ENCODE peak calls at places on chromosomes 3 and 15, in six cellular contexts. One of them, this sample, is unnamed.

GRCh38 chr3:59185586-59186381 is 136.0 kb upstream of the CFAP20DC start:
- DNase-seq in colonic mucosa: no peak
- DNase-seq in AG04450: no peak
- DNase-seq in heart right ventricle: no peak
- DNase-seq in left ventricle myocardium inferior: no peak
- DNase-seq in tibial artery: no peak
- DNase-seq in this sample: peak

GRCh38 chr3:176590722-176591121 is 606.6 kb downstream of the TBL1XR1 start:
- DNase-seq in colonic mucosa: no peak
- DNase-seq in AG04450: no peak
- DNase-seq in heart right ventricle: no peak
- DNase-seq in left ventricle myocardium inferior: no peak
- DNase-seq in tibial artery: no peak
- DNase-seq in this sample: no peak

GRCh38 chr3:73509812-73510211 is 114.9 kb downstream of the PDZRN3 start:
- DNase-seq in colonic mucosa: no peak
- DNase-seq in AG04450: peak
- DNase-seq in heart right ventricle: no peak
- DNase-seq in left ventricle myocardium inferior: no peak
- DNase-seq in tibial artery: no peak
- DNase-seq in this sample: no peak

GRCh38 chr15:65981837-65982696 is 112.8 kb downstream of the RAB11A start:
- DNase-seq in colonic mucosa: peak
- DNase-seq in AG04450: no peak
- DNase-seq in heart right ventricle: no peak
- DNase-seq in left ventricle myocardium inferior: no peak
- DNase-seq in tibial artery: no peak
- DNase-seq in this sample: peak

GRCh38 chr3:46922871-46923558 is 45.5 kb downstream of the PTH1R start:
- DNase-seq in colonic mucosa: no peak
- DNase-seq in AG04450: no peak
- DNase-seq in heart right ventricle: no peak
- DNase-seq in left ventricle myocardium inferior: no peak
- DNase-seq in tibial artery: peak
- DNase-seq in this sample: no peak

GRCh38 chr3:187798531-187799520 is 53.6 kb upstream of the BCL6 start:
- DNase-seq in colonic mucosa: no peak
- DNase-seq in AG04450: no peak
- DNase-seq in heart right ventricle: no peak
- DNase-seq in left ventricle myocardium inferior: no peak
- DNase-seq in tibial artery: no peak
- DNase-seq in this sample: no peak

GRCh38 chr15:58070801-58071418 is 5.4 kb upstream of the ALDH1A2 start:
- DNase-seq in colonic mucosa: peak
- DNase-seq in AG04450: no peak
- DNase-seq in heart right ventricle: peak
- DNase-seq in left ventricle myocardium inferior: peak
- DNase-seq in tibial artery: peak
- DNase-seq in this sample: peak

GRCh38 chr15:87293016-87293415 is 963.5 kb downstream of the NTRK3 start:
- DNase-seq in colonic mucosa: no peak
- DNase-seq in AG04450: no peak
- DNase-seq in heart right ventricle: no peak
- DNase-seq in left ventricle myocardium inferior: no peak
- DNase-seq in tibial artery: no peak
- DNase-seq in this sample: no peak

GRCh38 chr15:70156781-70157261 is 59.1 kb upstream of the TLE3 start:
- DNase-seq in colonic mucosa: no peak
- DNase-seq in AG04450: no peak
- DNase-seq in heart right ventricle: peak
- DNase-seq in left ventricle myocardium inferior: peak
- DNase-seq in tibial artery: peak
- DNase-seq in this sample: peak

GRCh38 chr3:133301731-133302130 is 98.1 kb upstream of the BFSP2 start:
- DNase-seq in colonic mucosa: no peak
- DNase-seq in AG04450: no peak
- DNase-seq in heart right ventricle: no peak
- DNase-seq in left ventricle myocardium inferior: no peak
- DNase-seq in tibial artery: no peak
- DNase-seq in this sample: no peak

GRCh38 chr3:105394177-105394576 is 27.5 kb downstream of the ALCAM start:
- DNase-seq in colonic mucosa: no peak
- DNase-seq in AG04450: no peak
- DNase-seq in heart right ventricle: no peak
- DNase-seq in left ventricle myocardium inferior: no peak
- DNase-seq in tibial artery: no peak
- DNase-seq in this sample: no peak

GRCh38 chr15:84734794-84735479 is 13.5 kb upstream of the ZNF592 start:
- DNase-seq in colonic mucosa: peak
- DNase-seq in AG04450: no peak
- DNase-seq in heart right ventricle: peak
- DNase-seq in left ventricle myocardium inferior: peak
- DNase-seq in tibial artery: peak
- DNase-seq in this sample: no peak

GRCh38 chr3:132550579-132551305 is 46.3 kb upstream of the ACKR4 start:
- DNase-seq in colonic mucosa: no peak
- DNase-seq in AG04450: no peak
- DNase-seq in heart right ventricle: peak
- DNase-seq in left ventricle myocardium inferior: no peak
- DNase-seq in tibial artery: no peak
- DNase-seq in this sample: no peak

GRCh38 chr3:8755564-8756237 is 13.7 kb downstream of the OXTR start:
- DNase-seq in colonic mucosa: no peak
- DNase-seq in AG04450: no peak
- DNase-seq in heart right ventricle: no peak
- DNase-seq in left ventricle myocardium inferior: no peak
- DNase-seq in tibial artery: no peak
- DNase-seq in this sample: no peak

GRCh38 chr3:100045696-100046095 is 68.6 kb downstream of the FILIP1L start:
- DNase-seq in colonic mucosa: peak
- DNase-seq in AG04450: peak
- DNase-seq in heart right ventricle: peak
- DNase-seq in left ventricle myocardium inferior: peak
- DNase-seq in tibial artery: peak
- DNase-seq in this sample: no peak

GRCh38 chr3:48686538-48687219 is 964 bp upstream of the NCKIPSD start:
- DNase-seq in colonic mucosa: no peak
- DNase-seq in AG04450: no peak
- DNase-seq in heart right ventricle: no peak
- DNase-seq in left ventricle myocardium inferior: no peak
- DNase-seq in tibial artery: no peak
- DNase-seq in this sample: no peak

DNA sequence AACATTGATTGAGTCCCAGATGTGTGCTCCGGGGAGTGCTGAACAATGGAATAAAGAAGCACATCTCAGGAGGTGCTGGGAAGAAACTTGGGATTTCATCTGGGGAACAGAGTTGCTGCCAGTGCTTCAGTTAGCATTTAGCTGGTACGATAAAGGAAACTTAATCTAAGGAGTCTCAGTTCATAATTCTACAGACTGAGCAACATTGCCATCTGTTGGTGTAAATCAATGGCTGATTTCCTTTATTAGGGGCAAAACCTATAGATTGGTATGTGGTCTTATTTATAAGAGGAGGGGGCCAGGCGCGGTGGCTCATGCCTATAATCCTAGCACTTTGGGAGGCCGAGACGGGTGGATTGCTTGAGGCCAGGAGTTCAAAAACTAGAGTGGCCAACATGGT is 8.9 kb downstream of the MKRN2OS start:
- DNase-seq in colonic mucosa: no peak
- DNase-seq in AG04450: no peak
- DNase-seq in heart right ventricle: no peak
- DNase-seq in left ventricle myocardium inferior: no peak
- DNase-seq in tibial artery: no peak
- DNase-seq in this sample: no peak
- TF ChIP-seq CTCF in colonic mucosa: no peak
- TF ChIP-seq CTCF in AG04450: peak
- TF ChIP-seq CTCF in heart right ventricle: no peak
- TF ChIP-seq CTCF in left ventricle myocardium inferior: peak
- TF ChIP-seq CTCF in tibial artery: no peak
- TF ChIP-seq CTCF in this sample: no peak

DNA sequence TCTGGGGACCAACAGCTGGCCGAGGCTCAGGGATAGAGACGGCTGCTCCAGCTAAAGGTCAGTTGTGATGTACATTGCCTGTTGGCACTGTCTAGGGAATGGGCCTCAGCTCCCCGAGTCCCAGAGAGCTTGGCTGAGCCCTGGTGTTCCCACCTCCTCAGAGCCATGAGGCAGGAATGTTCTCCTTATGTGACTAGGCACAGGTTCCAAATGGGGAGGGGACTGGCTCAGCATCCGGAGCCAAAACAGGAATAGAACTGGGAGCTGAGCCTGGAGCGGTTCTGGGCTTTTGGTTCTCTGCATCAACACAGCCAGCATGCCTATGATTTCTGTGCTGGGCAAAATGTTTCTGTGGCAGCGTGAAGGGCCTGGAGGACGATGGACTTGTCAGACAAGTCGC is at the start of gene FAM131A:
- DNase-seq in colonic mucosa: no peak
- DNase-seq in AG04450: no peak
- DNase-seq in heart right ventricle: peak
- DNase-seq in left ventricle myocardium inferior: peak
- DNase-seq in tibial artery: peak
- DNase-seq in this sample: no peak
- H3K27ac ChIP-seq in colonic mucosa: peak
- H3K27ac ChIP-seq in AG04450: peak
- H3K27ac ChIP-seq in heart right ventricle: peak
- H3K27ac ChIP-seq in left ventricle myocardium inferior: peak
- H3K27ac ChIP-seq in tibial artery: peak
- H3K27ac ChIP-seq in this sample: peak

DNA sequence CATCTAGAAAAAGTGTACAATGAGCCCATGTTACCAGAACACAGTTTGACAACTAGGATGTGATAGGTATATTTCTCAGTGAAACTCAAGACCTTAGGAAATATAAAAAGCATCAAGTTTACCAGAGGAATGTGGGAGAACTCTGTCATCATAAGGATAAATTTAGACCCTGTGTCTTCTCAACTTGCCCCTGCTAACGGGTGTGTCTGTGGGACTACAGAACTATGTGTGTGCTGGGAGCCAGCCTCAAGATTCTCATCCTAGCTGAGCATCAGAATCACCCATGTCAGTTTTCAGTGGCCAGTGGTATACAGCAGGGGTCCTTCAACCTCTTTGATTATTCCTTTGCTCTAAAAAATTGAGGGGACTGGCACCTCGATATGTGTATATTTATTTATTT is 393.3 kb downstream of the PLCL2 start:
- DNase-seq in colonic mucosa: no peak
- DNase-seq in AG04450: no peak
- DNase-seq in heart right ventricle: no peak
- DNase-seq in left ventricle myocardium inferior: no peak
- DNase-seq in tibial artery: no peak
- DNase-seq in this sample: no peak
- TF ChIP-seq CTCF in colonic mucosa: no peak
- TF ChIP-seq CTCF in AG04450: no peak
- TF ChIP-seq CTCF in heart right ventricle: no peak
- TF ChIP-seq CTCF in left ventricle myocardium inferior: no peak
- TF ChIP-seq CTCF in tibial artery: no peak
- TF ChIP-seq CTCF in this sample: no peak

GRCh38 chr15:67132276-67132675 is 66.9 kb downstream of the SMAD3 start:
- DNase-seq in colonic mucosa: no peak
- DNase-seq in AG04450: no peak
- DNase-seq in heart right ventricle: no peak
- DNase-seq in left ventricle myocardium inferior: no peak
- DNase-seq in tibial artery: no peak
- DNase-seq in this sample: no peak
- H3K27ac ChIP-seq in colonic mucosa: no peak
- H3K27ac ChIP-seq in AG04450: peak
- H3K27ac ChIP-seq in heart right ventricle: no peak
- H3K27ac ChIP-seq in left ventricle myocardium inferior: no peak
- H3K27ac ChIP-seq in tibial artery: no peak
- H3K27ac ChIP-seq in this sample: no peak

GRCh38 chr3:119428538-119428937 is 34.9 kb downstream of the TMEM39A start:
- DNase-seq in colonic mucosa: no peak
- DNase-seq in AG04450: no peak
- DNase-seq in heart right ventricle: no peak
- DNase-seq in left ventricle myocardium inferior: no peak
- DNase-seq in tibial artery: no peak
- DNase-seq in this sample: no peak
- TF ChIP-seq CTCF in colonic mucosa: no peak
- TF ChIP-seq CTCF in AG04450: no peak
- TF ChIP-seq CTCF in heart right ventricle: no peak
- TF ChIP-seq CTCF in left ventricle myocardium inferior: no peak
- TF ChIP-seq CTCF in tibial artery: no peak
- TF ChIP-seq CTCF in this sample: no peak

GRCh38 chr15:99250001-99250400 is 620 bp upstream of the TTC23 start:
- DNase-seq in colonic mucosa: no peak
- DNase-seq in AG04450: no peak
- DNase-seq in heart right ventricle: no peak
- DNase-seq in left ventricle myocardium inferior: no peak
- DNase-seq in tibial artery: no peak
- DNase-seq in this sample: no peak
- H3K27ac ChIP-seq in colonic mucosa: peak
- H3K27ac ChIP-seq in AG04450: no peak
- H3K27ac ChIP-seq in heart right ventricle: peak
- H3K27ac ChIP-seq in left ventricle myocardium inferior: peak
- H3K27ac ChIP-seq in tibial artery: peak
- H3K27ac ChIP-seq in this sample: no peak

GRCh38 chr15:75182187-75183131 is 19.2 kb upstream of the C15orf39 start:
- DNase-seq in colonic mucosa: peak
- DNase-seq in AG04450: no peak
- DNase-seq in heart right ventricle: no peak
- DNase-seq in left ventricle myocardium inferior: no peak
- DNase-seq in tibial artery: no peak
- DNase-seq in this sample: no peak
- TF ChIP-seq CTCF in colonic mucosa: no peak
- TF ChIP-seq CTCF in AG04450: no peak
- TF ChIP-seq CTCF in heart right ventricle: no peak
- TF ChIP-seq CTCF in left ventricle myocardium inferior: no peak
- TF ChIP-seq CTCF in tibial artery: no peak
- TF ChIP-seq CTCF in this sample: no peak

GRCh38 chr3:102163039-102163817 is 271.6 kb upstream of the ZPLD1 start:
- DNase-seq in colonic mucosa: no peak
- DNase-seq in AG04450: no peak
- DNase-seq in heart right ventricle: peak
- DNase-seq in left ventricle myocardium inferior: peak
- DNase-seq in tibial artery: peak
- DNase-seq in this sample: peak

GRCh38 chr3:102163818-102164154 is 271.0 kb upstream of the ZPLD1 start:
- DNase-seq in colonic mucosa: no peak
- DNase-seq in AG04450: no peak
- DNase-seq in heart right ventricle: no peak
- DNase-seq in left ventricle myocardium inferior: no peak
- DNase-seq in tibial artery: no peak
- DNase-seq in this sample: no peak

GRCh38 chr3:102159810-102160451 is 274.9 kb upstream of the ZPLD1 start:
- DNase-seq in colonic mucosa: no peak
- DNase-seq in AG04450: no peak
- DNase-seq in heart right ventricle: no peak
- DNase-seq in left ventricle myocardium inferior: no peak
- DNase-seq in tibial artery: no peak
- DNase-seq in this sample: no peak

GRCh38 chr3:102161362-102162006 is 273.3 kb upstream of the ZPLD1 start:
- DNase-seq in colonic mucosa: no peak
- DNase-seq in AG04450: no peak
- DNase-seq in heart right ventricle: no peak
- DNase-seq in left ventricle myocardium inferior: no peak
- DNase-seq in tibial artery: no peak
- DNase-seq in this sample: no peak

DNA sequence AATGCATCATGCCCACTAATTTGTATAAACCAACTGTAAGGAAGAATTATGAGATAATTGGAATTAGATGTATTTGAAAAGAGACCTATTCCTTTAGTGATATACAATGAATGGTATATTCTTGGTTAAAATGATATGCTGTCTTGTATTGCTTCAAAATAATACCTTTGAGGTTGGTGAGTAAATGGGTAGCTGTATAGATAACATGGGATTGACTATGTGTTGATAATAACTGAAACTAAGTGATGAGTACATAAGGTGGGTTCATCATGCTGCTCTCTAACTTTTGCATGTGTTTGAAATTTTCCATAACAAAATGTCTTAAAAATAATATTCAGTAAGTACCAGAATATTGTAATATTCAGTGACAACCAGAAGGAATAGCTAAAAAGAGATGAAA is 272.6 kb upstream of the ZPLD1 start:
- DNase-seq in colonic mucosa: no peak
- DNase-seq in AG04450: no peak
- DNase-seq in heart right ventricle: no peak
- DNase-seq in left ventricle myocardium inferior: no peak
- DNase-seq in tibial artery: no peak
- DNase-seq in this sample: no peak
- H3K27ac ChIP-seq in colonic mucosa: no peak
- H3K27ac ChIP-seq in AG04450: no peak
- H3K27ac ChIP-seq in heart right ventricle: no peak
- H3K27ac ChIP-seq in left ventricle myocardium inferior: peak
- H3K27ac ChIP-seq in tibial artery: peak
- H3K27ac ChIP-seq in this sample: no peak